ENCODE peak calls at places on chromosomes 2 and 18, in eight cellular contexts. F is mammary epithelial cell, X is T-helper 2 cell, N is omental fat pad, P is adipocyte, H is endothelial cell, R is epithelial cell of esophagus, Y is heart right ventricle. V is an unnamed sample.

GRCh38 chr2:231187736-231188505 is 10.5 kb upstream of the ARMC9 start:
- DNase-seq in F (no peak), X (no peak), N (no peak), P (peak), H (no peak), R (no peak), Y (peak), V (no peak)

GRCh38 chr2:72793798-72794447 is 31.9 kb downstream of the EXOC6B start:
- DNase-seq in F (no peak), X (no peak), N (no peak), P (peak), H (no peak), R (no peak), Y (peak), V (peak)

GRCh38 chr2:140695163-140695562 is 1435.7 kb downstream of the LRP1B start:
- DNase-seq in F (peak), X (no peak), N (no peak), P (peak), H (no peak), R (peak), Y (no peak), V (peak)

GRCh38 chr18:77098033-77098432 is 34.5 kb downstream of the MBP start:
- DNase-seq in F (peak), X (no peak), N (no peak), P (no peak), H (no peak), R (peak), Y (no peak), V (no peak)

GRCh38 chr2:160651416-160652200 is 158.0 kb upstream of the RBMS1 start:
- DNase-seq in F (no peak), X (no peak), N (no peak), P (no peak), H (no peak), R (no peak), Y (no peak), V (no peak)

GRCh38 chr2:43906448-43907122 is 67.8 kb downstream of the ABCG8 start:
- DNase-seq in F (no peak), X (no peak), N (no peak), P (no peak), H (no peak), R (no peak), Y (no peak), V (no peak)

GRCh38 chr18:9688036-9688741 is 19.9 kb upstream of the RAB31 start:
- DNase-seq in F (peak), X (no peak), N (no peak), P (peak), H (no peak), R (peak), Y (no peak), V (no peak)

GRCh38 chr2:56940054-56940453 is 756.3 kb downstream of the CCDC85A start:
- DNase-seq in F (no peak), X (no peak), N (no peak), P (no peak), H (no peak), R (no peak), Y (no peak), V (no peak)

GRCh38 chr2:143608758-143609157 is 479.5 kb downstream of the ARHGAP15 start:
- DNase-seq in F (no peak), X (no peak), N (no peak), P (no peak), H (no peak), R (no peak), Y (no peak), V (no peak)

GRCh38 chr2:96531366-96531765 is 5.2 kb upstream of the ARID5A start:
- DNase-seq in F (no peak), X (no peak), N (no peak), P (no peak), H (no peak), R (no peak), Y (peak), V (no peak)

GRCh38 chr2:137693521-137693920 is 270.8 kb upstream of the HNMT start:
- DNase-seq in F (no peak), X (no peak), N (no peak), P (no peak), H (no peak), R (peak), Y (no peak), V (peak)

GRCh38 chr2:16294791-16295190 is 354.4 kb downstream of the MYCN start:
- DNase-seq in F (no peak), X (no peak), N (no peak), P (no peak), H (no peak), R (no peak), Y (no peak), V (no peak)

GRCh38 chr2:226797989-226798421 is 1.6 kb downstream of the IRS1 start:
- DNase-seq in F (no peak), X (no peak), N (no peak), P (peak), H (peak), R (no peak), Y (peak), V (peak)

GRCh38 chr2:81658227-81658626 is 1353.7 kb upstream of the LRRTM1 start:
- DNase-seq in F (peak), X (no peak), N (no peak), P (no peak), H (no peak), R (peak), Y (no peak), V (no peak)

GRCh38 chr2:9979977-9980376 is 28.5 kb downstream of the GRHL1 start:
- DNase-seq in F (no peak), X (no peak), N (no peak), P (no peak), H (no peak), R (no peak), Y (no peak), V (no peak)

GRCh38 chr2:201433389-201433995 is 17.8 kb downstream of the TRAK2 start:
- DNase-seq in F (no peak), X (no peak), N (no peak), P (no peak), H (no peak), R (no peak), Y (peak), V (no peak)

V was measured in A673.